ENCODE peak calls at places on chromosomes 3 and 15, in eight cellular contexts. Y, Z, B, A, F, J, C and D are unnamed samples.

GRCh38 chr15:90959894-90960293 is 5.2 kb downstream of the RCCD1 start:
- DNase-seq in C (peak; percentile 9), B (no peak), Z (peak; percentile 66), Y (no peak), F (peak; percentile 33), J (peak; percentile 63), A (no peak), D (no peak)

GRCh38 chr3:168467085-168467714 is 371.5 kb upstream of the GOLIM4 start:
- DNase-seq in J (peak; percentile 15), Z (no peak), B (no peak), F (peak; percentile 35), C (peak; percentile 10), Y (no peak), A (no peak), D (peak; percentile 27)

GRCh38 chr3:71533588-71533987 is 49.9 kb downstream of the FOXP1 start:
- DNase-seq in Z (no peak), F (no peak), B (no peak), A (no peak), C (no peak), Y (no peak), J (no peak), D (no peak)

GRCh38 chr3:33131328-33132018 is 17.7 kb downstream of the CRTAP start:
- DNase-seq in Y (no peak), A (peak; percentile 53), J (peak; percentile 78), F (peak; percentile 60), Z (peak; percentile 32), B (no peak), C (peak; percentile 41), D (peak; percentile 50)

GRCh38 chr3:56930706-56931105 is 129.0 kb upstream of the ARHGEF3 start:
- DNase-seq in B (no peak), A (no peak), Z (no peak), J (no peak), C (no peak), Y (no peak), F (peak; percentile 72), D (peak; percentile 54)

GRCh38 chr3:177468816-177469590 is 271.7 kb upstream of the TBL1XR1 start:
- DNase-seq in B (no peak), F (peak; percentile 75), J (no peak), Z (no peak), C (no peak), A (no peak), Y (no peak), D (peak; percentile 55)

GRCh38 chr3:140898340-140899180 is 43.1 kb upstream of the SLC25A36 start:
- DNase-seq in F (peak; percentile 82), Z (no peak), A (peak; percentile 11), B (no peak), C (peak; percentile 64), J (peak; percentile 65), Y (no peak), D (peak; percentile 47)

GRCh38 chr3:137105277-137105977 is 147.6 kb downstream of the IL20RB start:
- DNase-seq in C (peak; percentile 67), Z (no peak), J (peak; percentile 62), A (peak; percentile 39), Y (no peak), F (peak; percentile 64), B (no peak), D (peak; percentile 45)

GRCh38 chr3:154252759-154253638 is 71.3 kb downstream of the DHX36 start:
- DNase-seq in Z (peak; percentile 92), Y (peak; percentile 18), J (peak; percentile 93), C (peak; percentile 56), A (peak; percentile 93), B (peak; percentile 87), F (peak; percentile 86), D (peak; percentile 82)